ENCODE peak calls at places on chromosomes 13 and 19, in seven cellular contexts. One of them, this sample, is unnamed.
A peak's percentile ranks its signal among the peaks of the same experiment; 100 is the strongest.

GRCh38 chr19:50384685-50385535 is 763 bp downstream of the POLD1 start:
- DNase-seq in K562: no peak
- DNase-seq in GM12892: no peak
- DNase-seq in H1: no peak
- DNase-seq in HepG2: no peak
- DNase-seq in GM12878: no peak
- DNase-seq in SK-N-SH: peak; percentile 33
- DNase-seq in this sample: no peak

GRCh38 chr13:112522578-112522977 is 65.4 kb downstream of the TUBGCP3 start:
- DNase-seq in GM12892: no peak
- DNase-seq in H1: peak; percentile 3
- DNase-seq in HepG2: no peak
- DNase-seq in K562: no peak
- DNase-seq in GM12878: no peak
- DNase-seq in SK-N-SH: no peak
- DNase-seq in this sample: no peak

GRCh38 chr19:30214651-30215051 is 157.5 kb upstream of the ZNF536 start:
- DNase-seq in K562: no peak
- DNase-seq in HepG2: no peak
- DNase-seq in GM12892: no peak
- DNase-seq in GM12878: peak; percentile 1
- DNase-seq in H1: peak; percentile 41
- DNase-seq in SK-N-SH: no peak
- DNase-seq in this sample: no peak

GRCh38 chr19:31560021-31560770 is 211.0 kb upstream of the TSHZ3 start:
- DNase-seq in GM12892: no peak
- DNase-seq in GM12878: no peak
- DNase-seq in H1: no peak
- DNase-seq in SK-N-SH: no peak
- DNase-seq in HepG2: no peak
- DNase-seq in K562: no peak
- DNase-seq in this sample: no peak

GRCh38 chr13:50576156-50576555 is 267.3 kb downstream of the DLEU7 start:
- DNase-seq in HepG2: no peak
- DNase-seq in SK-N-SH: no peak
- DNase-seq in K562: no peak
- DNase-seq in H1: no peak
- DNase-seq in GM12892: no peak
- DNase-seq in GM12878: no peak
- DNase-seq in this sample: no peak

GRCh38 chr13:24184855-24185254 is 24.3 kb downstream of the SPATA13 start:
- DNase-seq in H1: no peak
- DNase-seq in SK-N-SH: no peak
- DNase-seq in GM12892: no peak
- DNase-seq in GM12878: no peak
- DNase-seq in HepG2: no peak
- DNase-seq in K562: no peak
- DNase-seq in this sample: no peak

GRCh38 chr19:21474671-21475181 is 30.7 kb upstream of the ZNF429 start:
- DNase-seq in HepG2: no peak
- DNase-seq in SK-N-SH: peak; percentile 90
- DNase-seq in H1: no peak
- DNase-seq in GM12892: no peak
- DNase-seq in K562: no peak
- DNase-seq in GM12878: no peak
- DNase-seq in this sample: peak; percentile 37

GRCh38 chr13:58472483-58472882 is 840.9 kb downstream of the PCDH17 start:
- DNase-seq in GM12878: no peak
- DNase-seq in H1: no peak
- DNase-seq in HepG2: no peak
- DNase-seq in SK-N-SH: no peak
- DNase-seq in GM12892: no peak
- DNase-seq in K562: no peak
- DNase-seq in this sample: no peak

GRCh38 chr13:76954568-76954967 is 6.3 kb downstream of the ACOD1 start:
- DNase-seq in SK-N-SH: no peak
- DNase-seq in GM12892: no peak
- DNase-seq in HepG2: no peak
- DNase-seq in GM12878: no peak
- DNase-seq in K562: no peak
- DNase-seq in H1: no peak
- DNase-seq in this sample: no peak

GRCh38 chr13:57632276-57633140 is 964 bp downstream of the PCDH17 start:
- DNase-seq in K562: no peak
- DNase-seq in HepG2: no peak
- DNase-seq in GM12878: no peak
- DNase-seq in H1: peak; percentile 72
- DNase-seq in SK-N-SH: peak; percentile 54
- DNase-seq in GM12892: no peak
- DNase-seq in this sample: no peak

GRCh38 chr19:5503598-5503997 is 48.4 kb downstream of the ZNRF4 start:
- DNase-seq in GM12892: no peak
- DNase-seq in H1: no peak
- DNase-seq in SK-N-SH: no peak
- DNase-seq in GM12878: no peak
- DNase-seq in HepG2: no peak
- DNase-seq in K562: no peak
- DNase-seq in this sample: no peak

GRCh38 chr19:16367269-16367683 is 42.6 kb downstream of the KLF2 start:
- DNase-seq in SK-N-SH: no peak
- DNase-seq in H1: no peak
- DNase-seq in GM12878: peak; percentile 90
- DNase-seq in K562: no peak
- DNase-seq in GM12892: no peak
- DNase-seq in HepG2: no peak
- DNase-seq in this sample: no peak

GRCh38 chr13:47277774-47278173 is 380.9 kb upstream of the HTR2A start:
- DNase-seq in SK-N-SH: no peak
- DNase-seq in HepG2: no peak
- DNase-seq in GM12892: no peak
- DNase-seq in GM12878: no peak
- DNase-seq in K562: no peak
- DNase-seq in H1: no peak
- DNase-seq in this sample: no peak

GRCh38 chr13:108987488-108987887 is 358.1 kb downstream of the MYO16 start:
- DNase-seq in HepG2: no peak
- DNase-seq in SK-N-SH: no peak
- DNase-seq in K562: no peak
- DNase-seq in H1: no peak
- DNase-seq in GM12878: no peak
- DNase-seq in GM12892: no peak
- DNase-seq in this sample: no peak

GRCh38 chr19:33683881-33684549 is 62.3 kb downstream of the CHST8 start:
- DNase-seq in K562: no peak
- DNase-seq in H1: peak; percentile 89
- DNase-seq in GM12892: no peak
- DNase-seq in SK-N-SH: no peak
- DNase-seq in HepG2: peak; percentile 7
- DNase-seq in GM12878: no peak
- DNase-seq in this sample: peak; percentile 42

GRCh38 chr19:33444238-33444992 is 70.9 kb downstream of the CEBPG start:
- DNase-seq in HepG2: no peak
- DNase-seq in H1: no peak
- DNase-seq in SK-N-SH: no peak
- DNase-seq in GM12892: no peak
- DNase-seq in K562: no peak
- DNase-seq in GM12878: no peak
- DNase-seq in this sample: no peak

GRCh38 chr19:8373867-8374813 is 10.2 kb downstream of the ANGPTL4 start:
- DNase-seq in H1: no peak
- DNase-seq in K562: peak; percentile 45
- DNase-seq in GM12892: no peak
- DNase-seq in SK-N-SH: peak; percentile 20
- DNase-seq in GM12878: no peak
- DNase-seq in HepG2: peak; percentile 98
- DNase-seq in this sample: no peak

GRCh38 chr13:32901994-32902780 is 114.0 kb upstream of the KL start:
- DNase-seq in HepG2: no peak
- DNase-seq in GM12878: no peak
- DNase-seq in H1: no peak
- DNase-seq in K562: no peak
- DNase-seq in SK-N-SH: no peak
- DNase-seq in GM12892: no peak
- DNase-seq in this sample: no peak

GRCh38 chr19:42122691-42123607 is 9.3 kb downstream of the POU2F2 start:
- DNase-seq in SK-N-SH: no peak
- DNase-seq in H1: no peak
- DNase-seq in HepG2: no peak
- DNase-seq in K562: no peak
- DNase-seq in GM12892: peak; percentile 54
- DNase-seq in GM12878: peak; percentile 68
- DNase-seq in this sample: no peak

GRCh38 chr13:109330941-109331340 is 455.4 kb downstream of the IRS2 start:
- DNase-seq in K562: no peak
- DNase-seq in SK-N-SH: no peak
- DNase-seq in H1: no peak
- DNase-seq in HepG2: no peak
- DNase-seq in GM12878: no peak
- DNase-seq in GM12892: no peak
- DNase-seq in this sample: no peak

GRCh38 chr13:66887088-66887487 is 343.0 kb downstream of the PCDH9 start:
- DNase-seq in SK-N-SH: peak; percentile 8
- DNase-seq in HepG2: no peak
- DNase-seq in H1: no peak
- DNase-seq in K562: no peak
- DNase-seq in GM12878: peak; percentile 13
- DNase-seq in GM12892: no peak
- DNase-seq in this sample: no peak

GRCh38 chr13:28505543-28506135 is 10.7 kb upstream of the FLT1 start:
- DNase-seq in SK-N-SH: no peak
- DNase-seq in H1: peak; percentile 39
- DNase-seq in GM12878: no peak
- DNase-seq in K562: no peak
- DNase-seq in HepG2: no peak
- DNase-seq in GM12892: no peak
- DNase-seq in this sample: no peak

GRCh38 chr19:50564229-50565105 is 3.8 kb downstream of the LRRC4B start:
- DNase-seq in SK-N-SH: no peak
- DNase-seq in H1: no peak
- DNase-seq in GM12878: no peak
- DNase-seq in K562: no peak
- DNase-seq in GM12892: no peak
- DNase-seq in HepG2: no peak
- DNase-seq in this sample: no peak

GRCh38 chr19:40241809-40242384 is 15.4 kb upstream of the CCNP start:
- DNase-seq in K562: no peak
- DNase-seq in HepG2: no peak
- DNase-seq in H1: no peak
- DNase-seq in SK-N-SH: no peak
- DNase-seq in GM12878: no peak
- DNase-seq in GM12892: no peak
- DNase-seq in this sample: no peak

GRCh38 chr19:33450689-33451088 is 70.9 kb downstream of the PEPD start:
- DNase-seq in GM12878: no peak
- DNase-seq in HepG2: no peak
- DNase-seq in GM12892: no peak
- DNase-seq in H1: no peak
- DNase-seq in K562: no peak
- DNase-seq in SK-N-SH: no peak
- DNase-seq in this sample: no peak

GRCh38 chr13:24995225-24995804 is 100.6 kb upstream of the PABPC3 start:
- DNase-seq in SK-N-SH: peak; percentile 62
- DNase-seq in GM12892: peak; percentile 39
- DNase-seq in K562: peak; percentile 39
- DNase-seq in HepG2: peak; percentile 75
- DNase-seq in H1: peak; percentile 55
- DNase-seq in GM12878: no peak
- DNase-seq in this sample: peak; percentile 53

GRCh38 chr19:45817010-45817724 is 2.1 kb upstream of the RSPH6A start:
- DNase-seq in HepG2: peak; percentile 87
- DNase-seq in GM12892: peak; percentile 99
- DNase-seq in SK-N-SH: peak; percentile 99
- DNase-seq in K562: peak; percentile 98
- DNase-seq in H1: peak; percentile 100
- DNase-seq in GM12878: peak; percentile 75
- DNase-seq in this sample: peak; percentile 99
- TF ChIP-seq POLR2AphosphoS5 in HepG2: no peak
- TF ChIP-seq POLR2AphosphoS5 in GM12892: no peak
- TF ChIP-seq POLR2AphosphoS5 in SK-N-SH: no peak
- TF ChIP-seq POLR2AphosphoS5 in K562: peak; percentile 53
- TF ChIP-seq POLR2AphosphoS5 in H1: peak; percentile 81
- TF ChIP-seq POLR2AphosphoS5 in GM12878: peak; percentile 52
- TF ChIP-seq POLR2AphosphoS5 in this sample: no peak

GRCh38 chr13:107767119-107767518 is 448.2 kb downstream of the LIG4 start:
- DNase-seq in HepG2: no peak
- DNase-seq in K562: no peak
- DNase-seq in SK-N-SH: peak; percentile 76
- DNase-seq in GM12892: no peak
- DNase-seq in GM12878: no peak
- DNase-seq in H1: no peak
- DNase-seq in this sample: no peak
- TF ChIP-seq TAF1 in HepG2: no peak
- TF ChIP-seq TAF1 in K562: no peak
- TF ChIP-seq TAF1 in SK-N-SH: no peak
- TF ChIP-seq TAF1 in GM12892: no peak
- TF ChIP-seq TAF1 in GM12878: no peak
- TF ChIP-seq TAF1 in H1: no peak
- TF ChIP-seq TAF1 in this sample: no peak

DNA sequence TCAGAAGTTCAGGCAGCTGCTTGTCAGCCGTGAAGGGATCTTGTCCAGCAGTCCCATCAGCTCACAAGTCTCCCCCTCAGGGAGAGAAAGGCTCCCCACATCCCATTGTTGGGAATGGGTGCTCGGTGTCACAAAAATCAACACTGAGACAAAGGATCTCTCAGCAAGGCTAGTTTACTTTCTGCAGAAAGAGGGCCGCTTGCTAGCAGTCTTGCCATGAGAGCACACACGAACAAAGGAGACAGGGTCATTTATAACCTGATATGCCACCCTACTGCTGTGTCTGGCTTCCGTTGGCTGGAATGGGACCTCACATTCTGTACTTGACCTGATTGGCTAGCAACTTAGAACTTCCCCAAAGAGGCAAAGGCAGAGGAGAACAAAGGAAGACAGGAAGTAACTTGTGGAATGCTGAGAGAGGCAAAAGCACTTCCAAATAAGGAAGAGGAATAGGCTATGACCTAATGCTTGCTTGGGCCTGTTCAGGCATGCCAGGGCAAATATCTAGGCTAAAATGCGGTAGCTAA is 8.7 kb upstream of the IGFL3 start:
- DNase-seq in H1: peak; percentile 57
- DNase-seq in GM12892: no peak
- DNase-seq in HepG2: peak; percentile 78
- DNase-seq in SK-N-SH: no peak
- DNase-seq in GM12878: peak; percentile 24
- DNase-seq in K562: no peak
- DNase-seq in this sample: no peak
- TF ChIP-seq POLR2AphosphoS5 in H1: peak; percentile 94
- TF ChIP-seq POLR2AphosphoS5 in GM12892: no peak
- TF ChIP-seq POLR2AphosphoS5 in HepG2: no peak
- TF ChIP-seq POLR2AphosphoS5 in SK-N-SH: peak; percentile 97
- TF ChIP-seq POLR2AphosphoS5 in GM12878: no peak
- TF ChIP-seq POLR2AphosphoS5 in K562: no peak
- TF ChIP-seq POLR2AphosphoS5 in this sample: no peak

DNA sequence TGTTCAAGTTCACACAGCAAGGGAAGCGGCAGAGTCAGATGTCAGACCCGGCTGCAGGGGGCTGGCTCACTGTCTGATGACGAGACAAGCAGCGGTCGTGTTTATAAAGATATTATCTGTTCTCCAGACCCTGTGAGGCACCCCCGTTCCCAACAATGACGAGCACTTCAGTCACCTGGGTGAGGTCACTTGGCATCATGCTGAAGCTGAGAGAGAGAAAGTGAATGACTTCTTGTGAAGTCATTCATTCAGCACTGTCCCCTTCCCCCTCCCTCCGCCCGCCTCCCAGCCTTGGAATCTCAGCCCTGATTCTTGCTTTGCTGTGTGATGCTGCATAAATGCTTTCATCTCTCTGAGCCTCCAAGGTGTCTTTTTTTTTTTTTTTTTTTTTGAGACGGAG is 4.9 kb upstream of the LYPD3 start:
- DNase-seq in SK-N-SH: peak; percentile 42
- DNase-seq in GM12892: no peak
- DNase-seq in K562: no peak
- DNase-seq in H1: no peak
- DNase-seq in HepG2: no peak
- DNase-seq in GM12878: no peak
- DNase-seq in this sample: no peak
- TF ChIP-seq TAF1 in SK-N-SH: no peak
- TF ChIP-seq TAF1 in GM12892: no peak
- TF ChIP-seq TAF1 in K562: no peak
- TF ChIP-seq TAF1 in H1: no peak
- TF ChIP-seq TAF1 in HepG2: no peak
- TF ChIP-seq TAF1 in GM12878: no peak
- TF ChIP-seq TAF1 in this sample: no peak